ENCODE peak calls at places on chromosomes 2 and 18, in five cellular contexts. One of them, this sample, is unnamed.
A peak's percentile ranks its signal among the peaks of the same experiment; 100 is the strongest.

GRCh38 chr2:156779416-156780117 is 343.4 kb downstream of the GPD2 start:
- DNase-seq in MM.1S: no peak
- DNase-seq in upper lobe of left lung: no peak
- DNase-seq in keratinocyte: no peak
- DNase-seq in RWPE2: no peak
- DNase-seq in this sample: no peak

GRCh38 chr2:33223851-33224250 is 252.6 kb upstream of the RASGRP3 start:
- DNase-seq in MM.1S: no peak
- DNase-seq in upper lobe of left lung: no peak
- DNase-seq in keratinocyte: no peak
- DNase-seq in RWPE2: no peak
- DNase-seq in this sample: no peak

GRCh38 chr2:1606421-1607235 is 137.7 kb downstream of the PXDN start:
- DNase-seq in MM.1S: no peak
- DNase-seq in upper lobe of left lung: no peak
- DNase-seq in keratinocyte: no peak
- DNase-seq in RWPE2: no peak
- DNase-seq in this sample: no peak

GRCh38 chr2:174686430-174686829 is 77.8 kb downstream of the CHRNA1 start:
- DNase-seq in MM.1S: no peak
- DNase-seq in upper lobe of left lung: no peak
- DNase-seq in keratinocyte: no peak
- DNase-seq in RWPE2: no peak
- DNase-seq in this sample: no peak

GRCh38 chr18:55672574-55673361 is 84.8 kb upstream of the TCF4 start:
- DNase-seq in MM.1S: no peak
- DNase-seq in upper lobe of left lung: no peak
- DNase-seq in keratinocyte: no peak
- DNase-seq in RWPE2: no peak
- DNase-seq in this sample: no peak

GRCh38 chr2:31384771-31385276 is 29.7 kb downstream of the XDH start:
- DNase-seq in MM.1S: no peak
- DNase-seq in upper lobe of left lung: no peak
- DNase-seq in keratinocyte: peak; percentile 88
- DNase-seq in RWPE2: no peak
- DNase-seq in this sample: no peak

GRCh38 chr18:11759456-11759855 is 70.4 kb downstream of the GNAL start:
- DNase-seq in MM.1S: no peak
- DNase-seq in upper lobe of left lung: no peak
- DNase-seq in keratinocyte: no peak
- DNase-seq in RWPE2: no peak
- DNase-seq in this sample: no peak

GRCh38 chr2:203062126-203062525 is 47.5 kb downstream of the NBEAL1 start:
- DNase-seq in MM.1S: no peak
- DNase-seq in upper lobe of left lung: no peak
- DNase-seq in keratinocyte: no peak
- DNase-seq in RWPE2: no peak
- DNase-seq in this sample: no peak

GRCh38 chr2:28400921-28401320 is 8.3 kb downstream of the FOSL2 start:
- DNase-seq in MM.1S: no peak
- DNase-seq in upper lobe of left lung: no peak
- DNase-seq in keratinocyte: no peak
- DNase-seq in RWPE2: no peak
- DNase-seq in this sample: no peak
- H3K36me3 ChIP-seq in MM.1S: no peaks in the 10 kb centered on the region
- H3K36me3 ChIP-seq in upper lobe of left lung: peaks cover 32% of the 10 kb centered on the region
- H3K36me3 ChIP-seq in keratinocyte: peaks cover 20% of the 10 kb centered on the region
- H3K36me3 ChIP-seq in RWPE2: peaks cover 100% of the 10 kb centered on the region
- H3K36me3 ChIP-seq in this sample: no peaks in the 10 kb centered on the region

DNA sequence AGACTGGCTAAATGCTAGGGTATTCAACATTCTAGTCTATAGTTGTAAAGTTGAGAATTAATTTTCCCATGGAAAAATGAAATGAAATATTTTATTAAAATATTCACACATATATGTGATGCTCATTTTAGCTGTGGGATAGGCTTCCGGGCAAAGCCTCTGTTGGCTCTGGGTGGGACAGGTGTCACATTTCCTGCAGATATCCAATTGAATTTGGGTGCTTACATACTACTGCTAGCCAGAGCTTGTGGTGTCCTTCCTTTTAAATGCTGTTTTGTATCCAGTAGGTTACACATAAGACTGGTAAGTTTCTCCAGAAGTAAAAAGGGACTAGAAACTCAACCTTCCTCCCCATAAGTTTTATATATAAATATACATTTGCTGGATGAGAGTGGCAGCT is 73.8 kb downstream of the RPRM start:
- DNase-seq in MM.1S: no peak
- DNase-seq in upper lobe of left lung: no peak
- DNase-seq in keratinocyte: no peak
- DNase-seq in RWPE2: no peak
- DNase-seq in this sample: no peak
- H3K4me3 ChIP-seq in MM.1S: no peak overlapping the region
- H3K4me3 ChIP-seq in upper lobe of left lung: no peak overlapping the region
- H3K4me3 ChIP-seq in keratinocyte: no peak overlapping the region
- H3K4me3 ChIP-seq in RWPE2: no peak overlapping the region
- H3K4me3 ChIP-seq in this sample: no peak overlapping the region

DNA sequence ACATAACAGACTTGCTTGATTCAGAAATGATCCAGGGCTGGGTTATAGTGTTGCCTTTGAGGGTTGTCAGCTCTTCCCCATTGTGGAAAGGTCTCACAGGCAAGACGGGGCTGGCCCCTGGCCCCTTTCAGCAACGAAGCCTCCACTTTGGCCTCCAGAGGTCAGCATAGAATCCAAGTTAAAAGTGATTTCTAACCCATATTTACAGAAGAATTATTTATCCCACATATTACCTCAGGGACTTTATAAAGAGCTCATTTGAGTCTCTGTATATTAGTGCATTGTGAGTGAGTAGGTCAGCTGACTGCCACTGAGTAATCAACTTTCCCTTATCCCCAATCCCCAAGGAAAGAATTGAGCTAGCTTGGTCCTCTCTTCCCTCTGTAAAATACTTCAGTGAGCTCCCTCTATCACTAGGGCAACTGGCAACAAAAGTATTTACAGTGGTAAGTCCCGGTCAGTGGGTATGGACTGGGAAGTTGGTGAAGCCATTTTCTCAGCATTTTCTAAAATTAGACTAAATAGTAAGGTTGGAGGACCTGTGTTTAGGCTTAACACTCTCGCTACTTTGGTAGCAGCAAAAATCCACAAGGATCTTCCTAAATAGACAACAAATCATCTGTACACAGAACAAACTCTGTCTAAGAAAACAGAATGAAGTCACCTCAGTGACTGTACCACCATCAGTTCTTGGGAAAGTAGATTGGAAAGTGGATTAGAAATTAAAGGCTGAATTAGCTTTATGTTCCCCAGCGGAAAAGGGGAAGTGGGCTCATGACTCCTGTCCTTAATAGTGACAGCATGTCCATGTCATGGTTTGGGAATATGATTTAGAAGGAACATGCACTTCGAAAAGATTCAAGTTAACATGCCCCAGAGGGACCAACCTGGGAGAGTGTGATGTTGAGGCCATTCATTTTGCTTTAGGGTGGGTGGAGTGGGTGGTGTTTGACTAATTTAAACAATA is 171.0 kb upstream of the SIX3 start:
- DNase-seq in MM.1S: no peak
- DNase-seq in upper lobe of left lung: no peak
- DNase-seq in keratinocyte: no peak
- DNase-seq in RWPE2: no peak
- DNase-seq in this sample: no peak
- TF ChIP-seq CTCF in MM.1S: no peak
- TF ChIP-seq CTCF in upper lobe of left lung: no peak
- TF ChIP-seq CTCF in keratinocyte: no peak
- TF ChIP-seq CTCF in RWPE2: no peak
- TF ChIP-seq CTCF in this sample: peak; percentile 20

DNA sequence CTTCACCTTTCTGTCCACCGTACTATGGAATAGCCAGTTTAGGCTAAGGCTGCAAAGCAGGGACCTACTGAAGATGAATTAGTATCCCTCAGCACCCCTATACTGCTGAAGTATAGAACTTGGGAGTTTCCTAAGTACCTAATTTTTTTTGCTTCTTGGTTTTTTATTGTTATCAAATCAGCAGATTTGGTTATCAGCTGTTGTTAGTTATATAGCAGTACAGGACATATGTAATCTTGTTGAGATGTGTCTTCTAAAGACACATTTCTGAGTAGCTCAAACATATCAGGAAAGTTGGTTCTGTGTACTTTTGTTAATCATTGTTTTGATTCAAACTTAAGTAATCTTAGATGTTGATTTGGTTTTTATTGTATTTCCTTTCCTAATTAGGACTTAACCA is 5.2 kb downstream of the MYL12A start:
- DNase-seq in MM.1S: no peak
- DNase-seq in upper lobe of left lung: no peak
- DNase-seq in keratinocyte: no peak
- DNase-seq in RWPE2: no peak
- DNase-seq in this sample: no peak
- H3K36me3 ChIP-seq in MM.1S: peaks cover 21% of the 10 kb centered on the region
- H3K36me3 ChIP-seq in upper lobe of left lung: peaks cover 39% of the 10 kb centered on the region
- H3K36me3 ChIP-seq in keratinocyte: peaks cover 8% of the 10 kb centered on the region
- H3K36me3 ChIP-seq in RWPE2: peaks cover 94% of the 10 kb centered on the region
- H3K36me3 ChIP-seq in this sample: peaks cover 4% of the 10 kb centered on the region

GRCh38 chr2:39260087-39260486 is 16.3 kb upstream of the CDKL4 start:
- DNase-seq in MM.1S: no peak
- DNase-seq in upper lobe of left lung: no peak
- DNase-seq in keratinocyte: no peak
- DNase-seq in RWPE2: no peak
- DNase-seq in this sample: no peak

GRCh38 chr2:39266906-39267434 is 23.2 kb upstream of the CDKL4 start:
- DNase-seq in MM.1S: no peak
- DNase-seq in upper lobe of left lung: no peak
- DNase-seq in keratinocyte: no peak
- DNase-seq in RWPE2: no peak
- DNase-seq in this sample: no peak

GRCh38 chr2:39266139-39266805 is 22.5 kb upstream of the CDKL4 start:
- DNase-seq in MM.1S: peak; percentile 48
- DNase-seq in upper lobe of left lung: no peak
- DNase-seq in keratinocyte: no peak
- DNase-seq in RWPE2: no peak
- DNase-seq in this sample: peak; percentile 48

GRCh38 chr2:39265315-39265714 is 21.5 kb upstream of the CDKL4 start:
- DNase-seq in MM.1S: peak; percentile 45
- DNase-seq in upper lobe of left lung: no peak
- DNase-seq in keratinocyte: no peak
- DNase-seq in RWPE2: no peak
- DNase-seq in this sample: peak; percentile 25

DNA sequence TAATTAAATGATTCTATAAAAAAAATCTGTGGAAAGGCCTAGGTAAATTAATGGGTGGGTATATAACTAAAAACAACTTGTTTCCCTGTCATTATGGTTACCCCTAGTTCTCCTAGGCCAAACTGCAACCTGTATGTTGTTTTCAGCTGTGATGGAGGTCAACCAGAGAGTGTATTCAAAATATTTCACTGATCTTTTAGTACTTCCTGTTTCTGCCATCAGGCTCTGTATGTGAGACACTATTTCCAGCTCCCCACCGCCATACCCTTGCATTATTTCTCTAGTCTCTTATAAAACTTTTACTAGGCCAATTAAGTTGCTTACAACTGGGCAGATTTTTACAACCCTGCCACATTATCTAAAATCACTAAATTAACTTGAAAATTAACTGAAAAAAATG is 21.0 kb upstream of the CDKL4 start:
- DNase-seq in MM.1S: peak; percentile 52
- DNase-seq in upper lobe of left lung: no peak
- DNase-seq in keratinocyte: no peak
- DNase-seq in RWPE2: no peak
- DNase-seq in this sample: no peak
- H3K4me3 ChIP-seq in MM.1S: peak overlapping the region; percentile 36
- H3K4me3 ChIP-seq in upper lobe of left lung: no peak overlapping the region
- H3K4me3 ChIP-seq in keratinocyte: no peak overlapping the region
- H3K4me3 ChIP-seq in RWPE2: no peak overlapping the region
- H3K4me3 ChIP-seq in this sample: no peak overlapping the region

DNA sequence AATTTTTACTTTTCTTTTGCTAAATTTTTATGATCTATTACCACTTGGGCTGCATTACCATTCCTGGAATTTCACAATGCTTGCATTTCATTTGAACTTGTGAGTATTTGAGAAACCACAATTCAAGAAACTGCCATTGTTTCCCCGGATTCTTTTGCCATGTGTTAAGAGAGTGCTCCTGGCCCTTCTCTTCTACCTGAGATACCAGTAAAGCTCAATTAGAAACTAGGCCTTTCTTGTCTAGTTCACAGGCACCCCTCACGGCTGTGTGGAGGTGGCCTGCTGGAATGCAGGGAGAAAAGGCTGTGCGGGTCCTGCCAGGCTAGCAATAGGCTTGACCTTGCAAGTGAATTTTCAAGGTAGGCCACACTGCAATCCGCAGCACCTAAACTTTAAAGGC is 40.8 kb downstream of the ZEB2 start:
- DNase-seq in MM.1S: no peak
- DNase-seq in upper lobe of left lung: no peak
- DNase-seq in keratinocyte: no peak
- DNase-seq in RWPE2: no peak
- DNase-seq in this sample: no peak
- TF ChIP-seq CTCF in MM.1S: no peak
- TF ChIP-seq CTCF in upper lobe of left lung: no peak
- TF ChIP-seq CTCF in keratinocyte: no peak
- TF ChIP-seq CTCF in RWPE2: no peak
- TF ChIP-seq CTCF in this sample: no peak

GRCh38 chr2:48529189-48529588 is 765 bp upstream of the STON1 start:
- DNase-seq in MM.1S: no peak
- DNase-seq in upper lobe of left lung: no peak
- DNase-seq in keratinocyte: no peak
- DNase-seq in RWPE2: no peak
- DNase-seq in this sample: no peak
- H3K36me3 ChIP-seq in MM.1S: no peaks in the 10 kb centered on the region
- H3K36me3 ChIP-seq in upper lobe of left lung: no peaks in the 10 kb centered on the region
- H3K36me3 ChIP-seq in keratinocyte: no peaks in the 10 kb centered on the region
- H3K36me3 ChIP-seq in RWPE2: no peaks in the 10 kb centered on the region
- H3K36me3 ChIP-seq in this sample: no peaks in the 10 kb centered on the region

DNA sequence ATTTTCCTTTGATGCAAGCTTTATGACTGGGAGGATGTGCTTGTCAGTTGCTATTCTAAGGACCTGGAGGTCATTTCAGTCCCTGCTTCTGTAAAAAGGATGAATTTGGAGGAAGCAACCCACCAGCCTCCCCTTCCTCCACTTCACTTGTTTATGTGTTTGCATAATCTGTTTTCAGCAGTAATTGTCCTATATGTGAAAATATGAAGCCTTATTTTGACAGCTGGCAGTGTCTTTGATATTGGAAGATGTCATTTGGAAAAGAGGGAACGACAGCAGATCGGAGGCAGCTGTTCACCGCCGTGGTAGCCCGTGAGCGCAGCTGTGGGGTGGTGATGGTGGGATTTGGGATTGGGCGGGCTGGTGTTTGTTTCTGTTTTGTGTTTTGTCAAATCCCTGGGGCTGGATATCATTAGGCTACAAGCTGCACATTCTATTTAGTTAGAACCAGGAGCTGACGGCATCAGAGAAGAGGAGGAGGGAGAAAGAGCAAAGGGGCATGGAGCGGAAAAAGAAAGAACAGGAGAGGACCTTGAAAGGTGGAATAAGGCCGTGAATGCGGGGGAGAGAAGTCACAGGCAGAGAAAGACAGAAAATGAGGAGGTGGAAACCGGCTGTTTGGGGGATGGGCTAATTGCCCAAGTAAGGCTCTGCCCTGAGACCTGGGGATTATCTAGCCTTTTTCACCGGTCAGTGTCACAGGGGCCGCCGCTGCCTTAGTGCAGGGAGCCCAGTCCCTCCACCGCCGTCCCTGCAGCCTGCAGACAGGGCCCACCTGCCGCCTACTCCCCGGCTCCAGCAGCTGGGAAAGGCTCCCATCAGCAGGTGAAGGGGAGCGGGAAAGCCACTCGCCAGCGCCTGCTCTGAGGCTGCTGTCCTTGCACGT is 87.9 kb downstream of the ZCCHC2 start:
- DNase-seq in MM.1S: no peak
- DNase-seq in upper lobe of left lung: no peak
- DNase-seq in keratinocyte: no peak
- DNase-seq in RWPE2: no peak
- DNase-seq in this sample: no peak
- H3K4me3 ChIP-seq in MM.1S: no peak overlapping the region
- H3K4me3 ChIP-seq in upper lobe of left lung: peak overlapping the region; percentile 14
- H3K4me3 ChIP-seq in keratinocyte: no peak overlapping the region
- H3K4me3 ChIP-seq in RWPE2: no peak overlapping the region
- H3K4me3 ChIP-seq in this sample: no peak overlapping the region

GRCh38 chr18:33404244-33404873 is 36.2 kb downstream of the CCDC178 start:
- DNase-seq in MM.1S: peak; percentile 15
- DNase-seq in upper lobe of left lung: no peak
- DNase-seq in keratinocyte: no peak
- DNase-seq in RWPE2: no peak
- DNase-seq in this sample: no peak
- TF ChIP-seq CTCF in MM.1S: peak; percentile 40
- TF ChIP-seq CTCF in upper lobe of left lung: no peak
- TF ChIP-seq CTCF in keratinocyte: no peak
- TF ChIP-seq CTCF in RWPE2: peak; percentile 54
- TF ChIP-seq CTCF in this sample: peak; percentile 18